ENCODE peak calls at places on chromosome 22, in eight cellular contexts. One of them, this sample, is unnamed.

GRCh38 chr22:48821346-48822186 is 1006.1 kb downstream of the BRD1 start:
- DNase-seq in tibial nerve: no peak
- DNase-seq in IMR-90: no peak
- DNase-seq in lower leg skin: no peak
- DNase-seq in stomach: no peak
- DNase-seq in adrenal gland: no peak
- DNase-seq in A549: no peak
- DNase-seq in suprapubic skin: peak
- DNase-seq in this sample: no peak

GRCh38 chr22:48953103-48953720 is 874.5 kb downstream of the BRD1 start:
- DNase-seq in A549: no peak
- DNase-seq in suprapubic skin: peak
- DNase-seq in IMR-90: no peak
- DNase-seq in lower leg skin: peak
- DNase-seq in tibial nerve: no peak
- DNase-seq in adrenal gland: no peak
- DNase-seq in stomach: no peak
- DNase-seq in this sample: no peak

GRCh38 chr22:50702261-50702671 is 29.6 kb downstream of the SHANK3 start:
- DNase-seq in suprapubic skin: no peak
- DNase-seq in tibial nerve: no peak
- DNase-seq in A549: no peak
- DNase-seq in stomach: no peak
- DNase-seq in IMR-90: no peak
- DNase-seq in adrenal gland: no peak
- DNase-seq in lower leg skin: no peak
- DNase-seq in this sample: no peak

GRCh38 chr22:29607426-29607825 is 4.0 kb downstream of the NF2 start:
- DNase-seq in suprapubic skin: no peak
- DNase-seq in IMR-90: no peak
- DNase-seq in tibial nerve: no peak
- DNase-seq in stomach: no peak
- DNase-seq in adrenal gland: no peak
- DNase-seq in A549: no peak
- DNase-seq in lower leg skin: no peak
- DNase-seq in this sample: no peak

GRCh38 chr22:30671071-30671470 is 3.4 kb upstream of the DUSP18 start:
- DNase-seq in suprapubic skin: no peak
- DNase-seq in lower leg skin: no peak
- DNase-seq in IMR-90: no peak
- DNase-seq in stomach: no peak
- DNase-seq in A549: no peak
- DNase-seq in tibial nerve: no peak
- DNase-seq in adrenal gland: no peak
- DNase-seq in this sample: no peak

GRCh38 chr22:32720924-32721323 is 80.6 kb upstream of the TIMP3 start:
- DNase-seq in tibial nerve: no peak
- DNase-seq in suprapubic skin: no peak
- DNase-seq in adrenal gland: no peak
- DNase-seq in stomach: no peak
- DNase-seq in A549: no peak
- DNase-seq in lower leg skin: no peak
- DNase-seq in IMR-90: peak
- DNase-seq in this sample: no peak

GRCh38 chr22:41092847-41093371 is 517 bp downstream of the EP300 start:
- DNase-seq in stomach: peak
- DNase-seq in A549: peak
- DNase-seq in adrenal gland: peak
- DNase-seq in tibial nerve: no peak
- DNase-seq in lower leg skin: no peak
- DNase-seq in IMR-90: peak
- DNase-seq in suprapubic skin: peak
- DNase-seq in this sample: peak

GRCh38 chr22:50276143-50276542 is 6.0 kb upstream of the MAPK11 start:
- DNase-seq in lower leg skin: no peak
- DNase-seq in stomach: peak
- DNase-seq in A549: no peak
- DNase-seq in IMR-90: peak
- DNase-seq in suprapubic skin: no peak
- DNase-seq in tibial nerve: no peak
- DNase-seq in adrenal gland: peak
- DNase-seq in this sample: no peak

GRCh38 chr22:41003041-41003440 is 51.9 kb downstream of the RBX1 start:
- DNase-seq in suprapubic skin: no peak
- DNase-seq in stomach: peak
- DNase-seq in adrenal gland: no peak
- DNase-seq in tibial nerve: no peak
- DNase-seq in IMR-90: no peak
- DNase-seq in lower leg skin: no peak
- DNase-seq in A549: no peak
- DNase-seq in this sample: no peak

GRCh38 chr22:48888466-48889208 is 939.0 kb downstream of the BRD1 start:
- DNase-seq in stomach: no peak
- DNase-seq in tibial nerve: no peak
- DNase-seq in A549: no peak
- DNase-seq in suprapubic skin: no peak
- DNase-seq in IMR-90: no peak
- DNase-seq in adrenal gland: no peak
- DNase-seq in lower leg skin: no peak
- DNase-seq in this sample: no peak

GRCh38 chr22:47213571-47214230 is 451.3 kb downstream of the TBC1D22A start:
- DNase-seq in stomach: peak
- DNase-seq in adrenal gland: peak
- DNase-seq in lower leg skin: no peak
- DNase-seq in suprapubic skin: peak
- DNase-seq in tibial nerve: no peak
- DNase-seq in IMR-90: no peak
- DNase-seq in A549: peak
- DNase-seq in this sample: peak

GRCh38 chr22:50244420-50245213 is at the start of gene TUBGCP6:
- DNase-seq in adrenal gland: peak
- DNase-seq in lower leg skin: peak
- DNase-seq in A549: peak
- DNase-seq in suprapubic skin: peak
- DNase-seq in IMR-90: peak
- DNase-seq in tibial nerve: peak
- DNase-seq in stomach: peak
- DNase-seq in this sample: peak

GRCh38 chr22:30325724-30326703 is 727 bp downstream of the TBC1D10A start:
- DNase-seq in suprapubic skin: peak
- DNase-seq in IMR-90: no peak
- DNase-seq in stomach: peak
- DNase-seq in adrenal gland: no peak
- DNase-seq in lower leg skin: no peak
- DNase-seq in tibial nerve: no peak
- DNase-seq in A549: no peak
- DNase-seq in this sample: no peak

GRCh38 chr22:25067851-25068421 is 115.4 kb downstream of the KIAA1671 start:
- DNase-seq in IMR-90: no peak
- DNase-seq in lower leg skin: no peak
- DNase-seq in A549: no peak
- DNase-seq in stomach: no peak
- DNase-seq in adrenal gland: peak
- DNase-seq in suprapubic skin: no peak
- DNase-seq in tibial nerve: no peak
- DNase-seq in this sample: no peak

GRCh38 chr22:31160328-31160978 is 471 bp downstream of the RNF185 start:
- DNase-seq in A549: no peak
- DNase-seq in suprapubic skin: no peak
- DNase-seq in tibial nerve: no peak
- DNase-seq in IMR-90: peak
- DNase-seq in stomach: no peak
- DNase-seq in adrenal gland: peak
- DNase-seq in lower leg skin: no peak
- DNase-seq in this sample: no peak

GRCh38 chr22:29434288-29434687 is 4.1 kb upstream of the RFPL1 start:
- DNase-seq in suprapubic skin: no peak
- DNase-seq in tibial nerve: no peak
- DNase-seq in adrenal gland: no peak
- DNase-seq in lower leg skin: no peak
- DNase-seq in IMR-90: no peak
- DNase-seq in A549: no peak
- DNase-seq in stomach: no peak
- DNase-seq in this sample: no peak

DNA sequence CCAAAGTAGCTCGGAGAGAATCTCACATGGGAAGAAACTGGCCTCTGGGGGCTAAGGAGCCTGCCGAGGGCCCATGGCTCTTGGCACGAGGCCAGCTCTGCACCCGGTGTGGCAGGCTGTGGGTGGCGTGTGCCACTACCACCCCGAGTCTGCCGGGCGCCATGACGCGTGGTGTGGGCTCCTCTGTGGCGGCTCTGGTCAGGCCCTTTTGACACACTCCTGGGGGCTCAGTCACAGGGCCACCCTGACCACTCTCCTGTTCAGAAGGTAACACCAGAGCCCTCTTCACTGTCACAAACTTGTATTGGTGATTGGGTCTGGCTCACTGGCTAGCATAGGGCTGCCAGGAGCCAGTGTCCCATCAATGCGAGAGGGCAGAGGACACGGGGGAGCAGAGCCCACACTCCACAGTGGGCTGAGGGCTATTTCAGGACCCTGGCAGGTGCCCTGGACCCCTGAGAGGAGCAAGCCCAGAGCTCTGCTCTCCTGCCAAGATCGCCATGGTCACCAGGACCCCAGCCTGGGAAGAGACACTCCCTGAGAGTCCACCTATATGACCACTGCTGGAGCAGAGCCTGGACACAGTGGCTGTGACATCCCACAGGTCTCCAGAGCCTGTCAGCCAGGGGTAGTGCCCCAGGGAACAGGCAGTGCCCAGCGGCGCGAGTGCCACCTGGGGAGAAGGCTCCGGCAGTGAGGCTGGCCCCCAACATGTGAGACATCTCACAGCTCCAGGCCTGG is 8.6 kb upstream of the PPM1F start:
- DNase-seq in IMR-90: no peak
- DNase-seq in tibial nerve: no peak
- DNase-seq in adrenal gland: no peak
- DNase-seq in lower leg skin: no peak
- DNase-seq in A549: no peak
- DNase-seq in stomach: no peak
- DNase-seq in suprapubic skin: no peak
- DNase-seq in this sample: no peak
- TF ChIP-seq POLR2A in IMR-90: no peak
- TF ChIP-seq POLR2A in tibial nerve: no peak
- TF ChIP-seq POLR2A in adrenal gland: no peak
- TF ChIP-seq POLR2A in lower leg skin: no peak
- TF ChIP-seq POLR2A in A549: no peak
- TF ChIP-seq POLR2A in stomach: no peak
- TF ChIP-seq POLR2A in suprapubic skin: no peak
- TF ChIP-seq POLR2A in this sample: no peak

GRCh38 chr22:37749831-37750595 is 53.2 kb downstream of the TRIOBP start:
- DNase-seq in IMR-90: peak
- DNase-seq in A549: no peak
- DNase-seq in lower leg skin: peak
- DNase-seq in tibial nerve: no peak
- DNase-seq in suprapubic skin: no peak
- DNase-seq in adrenal gland: peak
- DNase-seq in stomach: no peak
- DNase-seq in this sample: no peak
- TF ChIP-seq POLR2A in IMR-90: no peak
- TF ChIP-seq POLR2A in A549: no peak
- TF ChIP-seq POLR2A in lower leg skin: no peak
- TF ChIP-seq POLR2A in tibial nerve: no peak
- TF ChIP-seq POLR2A in suprapubic skin: no peak
- TF ChIP-seq POLR2A in adrenal gland: peak
- TF ChIP-seq POLR2A in stomach: no peak
- TF ChIP-seq POLR2A in this sample: no peak

GRCh38 chr22:36156515-36157419 is 3.8 kb downstream of the APOL3 start:
- DNase-seq in lower leg skin: peak
- DNase-seq in A549: no peak
- DNase-seq in stomach: peak
- DNase-seq in adrenal gland: peak
- DNase-seq in IMR-90: peak
- DNase-seq in tibial nerve: peak
- DNase-seq in suprapubic skin: peak
- DNase-seq in this sample: peak
- TF ChIP-seq POLR2A in lower leg skin: no peak
- TF ChIP-seq POLR2A in A549: no peak
- TF ChIP-seq POLR2A in stomach: no peak
- TF ChIP-seq POLR2A in adrenal gland: peak
- TF ChIP-seq POLR2A in IMR-90: no peak
- TF ChIP-seq POLR2A in tibial nerve: no peak
- TF ChIP-seq POLR2A in suprapubic skin: peak
- TF ChIP-seq POLR2A in this sample: no peak

GRCh38 chr22:45228401-45228754 is 12.3 kb downstream of the KIAA0930 start:
- DNase-seq in lower leg skin: no peak
- DNase-seq in tibial nerve: no peak
- DNase-seq in stomach: no peak
- DNase-seq in A549: no peak
- DNase-seq in suprapubic skin: no peak
- DNase-seq in adrenal gland: no peak
- DNase-seq in IMR-90: no peak
- DNase-seq in this sample: no peak

GRCh38 chr22:45225732-45226560 is 14.7 kb downstream of the KIAA0930 start:
- DNase-seq in tibial nerve: no peak
- DNase-seq in A549: no peak
- DNase-seq in suprapubic skin: peak
- DNase-seq in IMR-90: peak
- DNase-seq in stomach: no peak
- DNase-seq in lower leg skin: peak
- DNase-seq in adrenal gland: peak
- DNase-seq in this sample: no peak

GRCh38 chr22:45229181-45229580 is 11.5 kb downstream of the KIAA0930 start:
- DNase-seq in A549: no peak
- DNase-seq in suprapubic skin: no peak
- DNase-seq in tibial nerve: no peak
- DNase-seq in IMR-90: no peak
- DNase-seq in adrenal gland: no peak
- DNase-seq in lower leg skin: no peak
- DNase-seq in stomach: no peak
- DNase-seq in this sample: no peak

GRCh38 chr22:45226681-45227186 is 14.0 kb downstream of the KIAA0930 start:
- DNase-seq in IMR-90: no peak
- DNase-seq in adrenal gland: peak
- DNase-seq in stomach: peak
- DNase-seq in tibial nerve: no peak
- DNase-seq in A549: no peak
- DNase-seq in suprapubic skin: peak
- DNase-seq in lower leg skin: no peak
- DNase-seq in this sample: no peak

DNA sequence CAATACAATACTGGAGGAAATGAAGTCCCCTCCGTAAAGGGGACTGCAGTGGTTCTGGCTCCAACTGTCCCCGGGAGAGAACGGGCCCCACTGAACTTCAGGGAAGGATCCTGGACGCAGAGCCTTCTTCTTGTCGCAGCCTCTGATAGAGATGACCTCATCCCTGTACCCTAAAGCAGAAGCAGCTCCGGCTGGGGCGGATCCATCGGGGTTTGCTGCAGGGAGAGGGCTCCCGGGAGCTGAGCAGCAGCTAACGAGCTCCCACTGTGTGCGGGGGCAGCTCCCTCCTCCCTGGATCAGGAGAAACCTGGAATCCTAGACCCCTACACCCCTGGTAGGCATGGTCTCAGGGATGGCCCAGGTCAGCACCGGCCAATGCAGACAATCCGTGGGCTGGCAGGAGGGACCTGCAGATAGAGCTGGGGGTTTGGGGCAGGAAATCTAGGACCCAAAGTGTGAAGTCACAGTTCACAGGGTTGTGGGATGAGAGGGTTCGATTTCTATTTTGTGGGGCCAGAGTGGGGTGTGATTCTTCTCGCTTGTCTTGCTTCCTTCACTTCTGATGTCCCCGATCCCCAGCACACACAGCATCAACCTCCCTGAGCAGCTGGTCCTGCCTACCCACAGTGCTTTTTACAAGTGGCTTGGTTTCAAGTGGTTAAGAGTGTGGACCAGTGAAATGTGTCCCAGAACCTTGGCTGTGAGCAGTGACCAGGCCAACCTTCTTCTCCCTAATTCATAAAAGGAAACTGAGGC is 12.9 kb downstream of the KIAA0930 start:
- DNase-seq in A549: no peak
- DNase-seq in stomach: no peak
- DNase-seq in adrenal gland: peak
- DNase-seq in tibial nerve: no peak
- DNase-seq in suprapubic skin: no peak
- DNase-seq in lower leg skin: no peak
- DNase-seq in IMR-90: no peak
- DNase-seq in this sample: no peak
- TF ChIP-seq POLR2A in A549: no peak
- TF ChIP-seq POLR2A in stomach: no peak
- TF ChIP-seq POLR2A in adrenal gland: no peak
- TF ChIP-seq POLR2A in tibial nerve: no peak
- TF ChIP-seq POLR2A in suprapubic skin: no peak
- TF ChIP-seq POLR2A in lower leg skin: no peak
- TF ChIP-seq POLR2A in IMR-90: no peak
- TF ChIP-seq POLR2A in this sample: no peak